ENCODE peak calls at places on chromosome 21, in eight cellular contexts. One of them, this sample, is unnamed.

GRCh38 chr21:35227774-35228173 is 178.7 kb upstream of the RUNX1 start:
- DNase-seq in H9: no peak
- DNase-seq in testis: no peak
- DNase-seq in GM12878: no peak
- DNase-seq in stomach: no peak
- DNase-seq in cardiac muscle cell: no peak
- DNase-seq in mammary epithelial cell: no peak
- DNase-seq in upper lobe of right lung: no peak
- DNase-seq in this sample: no peak

GRCh38 chr21:30988706-30989105 is 49.6 kb downstream of the KRTAP19-8 start:
- DNase-seq in upper lobe of right lung: no peak
- DNase-seq in stomach: no peak
- DNase-seq in mammary epithelial cell: no peak
- DNase-seq in cardiac muscle cell: no peak
- DNase-seq in GM12878: no peak
- DNase-seq in testis: no peak
- DNase-seq in H9: no peak
- DNase-seq in this sample: no peak

GRCh38 chr21:28827422-28827821 is 165.3 kb downstream of the LTN1 start:
- DNase-seq in cardiac muscle cell: no peak
- DNase-seq in mammary epithelial cell: no peak
- DNase-seq in H9: no peak
- DNase-seq in testis: no peak
- DNase-seq in stomach: no peak
- DNase-seq in GM12878: no peak
- DNase-seq in upper lobe of right lung: no peak
- DNase-seq in this sample: no peak

GRCh38 chr21:44628707-44629391 is 2.0 kb downstream of the KRTAP10-9 start:
- DNase-seq in cardiac muscle cell: no peak
- DNase-seq in stomach: no peak
- DNase-seq in upper lobe of right lung: no peak
- DNase-seq in H9: no peak
- DNase-seq in mammary epithelial cell: no peak
- DNase-seq in GM12878: no peak
- DNase-seq in testis: no peak
- DNase-seq in this sample: peak; percentile 40

GRCh38 chr21:16310191-16310590 is 580.4 kb downstream of the USP25 start:
- DNase-seq in cardiac muscle cell: no peak
- DNase-seq in mammary epithelial cell: no peak
- DNase-seq in upper lobe of right lung: no peak
- DNase-seq in testis: no peak
- DNase-seq in stomach: no peak
- DNase-seq in H9: no peak
- DNase-seq in GM12878: no peak
- DNase-seq in this sample: no peak

GRCh38 chr21:43894206-43894577 is 29.2 kb downstream of the AGPAT3 start:
- DNase-seq in stomach: no peak
- DNase-seq in mammary epithelial cell: no peak
- DNase-seq in testis: no peak
- DNase-seq in H9: no peak
- DNase-seq in cardiac muscle cell: no peak
- DNase-seq in GM12878: no peak
- DNase-seq in upper lobe of right lung: no peak
- DNase-seq in this sample: no peak

GRCh38 chr21:45264146-45264918 is 23.4 kb downstream of the POFUT2 start:
- DNase-seq in upper lobe of right lung: no peak
- DNase-seq in testis: peak; percentile 8
- DNase-seq in GM12878: no peak
- DNase-seq in mammary epithelial cell: no peak
- DNase-seq in stomach: peak; percentile 17
- DNase-seq in H9: peak; percentile 13
- DNase-seq in cardiac muscle cell: no peak
- DNase-seq in this sample: no peak

GRCh38 chr21:38819051-38819718 is 13.5 kb downstream of the ETS2 start:
- DNase-seq in GM12878: no peak
- DNase-seq in upper lobe of right lung: no peak
- DNase-seq in testis: no peak
- DNase-seq in mammary epithelial cell: no peak
- DNase-seq in stomach: no peak
- DNase-seq in cardiac muscle cell: no peak
- DNase-seq in H9: peak; percentile 14
- DNase-seq in this sample: no peak

GRCh38 chr21:27157097-27157496 is 190.2 kb upstream of the ADAMTS5 start:
- DNase-seq in mammary epithelial cell: no peak
- DNase-seq in GM12878: no peak
- DNase-seq in testis: no peak
- DNase-seq in stomach: no peak
- DNase-seq in upper lobe of right lung: no peak
- DNase-seq in H9: no peak
- DNase-seq in cardiac muscle cell: no peak
- DNase-seq in this sample: no peak

GRCh38 chr21:29657228-29657989 is 282.4 kb downstream of the GRIK1 start:
- DNase-seq in upper lobe of right lung: no peak
- DNase-seq in testis: no peak
- DNase-seq in mammary epithelial cell: no peak
- DNase-seq in stomach: no peak
- DNase-seq in cardiac muscle cell: no peak
- DNase-seq in GM12878: no peak
- DNase-seq in H9: no peak
- DNase-seq in this sample: no peak

GRCh38 chr21:19261731-19262367 is 858.3 kb upstream of the TMPRSS15 start:
- DNase-seq in mammary epithelial cell: no peak
- DNase-seq in testis: no peak
- DNase-seq in GM12878: no peak
- DNase-seq in upper lobe of right lung: no peak
- DNase-seq in cardiac muscle cell: no peak
- DNase-seq in stomach: no peak
- DNase-seq in H9: no peak
- DNase-seq in this sample: no peak

GRCh38 chr21:44291078-44291935 is 5.6 kb downstream of the AIRE start:
- DNase-seq in stomach: no peak
- DNase-seq in mammary epithelial cell: no peak
- DNase-seq in upper lobe of right lung: no peak
- DNase-seq in testis: no peak
- DNase-seq in H9: no peak
- DNase-seq in GM12878: no peak
- DNase-seq in cardiac muscle cell: no peak
- DNase-seq in this sample: no peak

GRCh38 chr21:45179568-45180288 is 105.3 kb downstream of the ADARB1 start:
- DNase-seq in GM12878: no peak
- DNase-seq in stomach: no peak
- DNase-seq in testis: no peak
- DNase-seq in H9: no peak
- DNase-seq in cardiac muscle cell: no peak
- DNase-seq in upper lobe of right lung: no peak
- DNase-seq in mammary epithelial cell: no peak
- DNase-seq in this sample: no peak

GRCh38 chr21:46454634-46455390 is 3.9 kb upstream of the DIP2A start:
- DNase-seq in testis: peak; percentile 77
- DNase-seq in stomach: no peak
- DNase-seq in GM12878: no peak
- DNase-seq in H9: no peak
- DNase-seq in cardiac muscle cell: peak; percentile 48
- DNase-seq in upper lobe of right lung: no peak
- DNase-seq in mammary epithelial cell: peak; percentile 30
- DNase-seq in this sample: no peak

GRCh38 chr21:44695176-44695575 is 1.8 kb upstream of the KRTAP10-12 start:
- DNase-seq in GM12878: no peak
- DNase-seq in H9: peak; percentile 25
- DNase-seq in mammary epithelial cell: no peak
- DNase-seq in testis: peak; percentile 11
- DNase-seq in cardiac muscle cell: no peak
- DNase-seq in stomach: no peak
- DNase-seq in upper lobe of right lung: peak; percentile 41
- DNase-seq in this sample: peak; percentile 46

GRCh38 chr21:25420831-25421230 is 186.4 kb downstream of the MRPL39 start:
- DNase-seq in upper lobe of right lung: no peak
- DNase-seq in H9: no peak
- DNase-seq in testis: no peak
- DNase-seq in cardiac muscle cell: no peak
- DNase-seq in mammary epithelial cell: no peak
- DNase-seq in GM12878: no peak
- DNase-seq in stomach: no peak
- DNase-seq in this sample: no peak
- H3K4me1 ChIP-seq in upper lobe of right lung: no peaks in the 10 kb centered on the region
- H3K4me1 ChIP-seq in H9: no peaks in the 10 kb centered on the region
- H3K4me1 ChIP-seq in testis: peaks cover 2% of the 10 kb centered on the region
- H3K4me1 ChIP-seq in cardiac muscle cell: peaks cover 3% of the 10 kb centered on the region
- H3K4me1 ChIP-seq in mammary epithelial cell: no peaks in the 10 kb centered on the region
- H3K4me1 ChIP-seq in GM12878: peaks cover 25% of the 10 kb centered on the region
- H3K4me1 ChIP-seq in stomach: no peaks in the 10 kb centered on the region
- H3K4me1 ChIP-seq in this sample: no peaks in the 10 kb centered on the region

GRCh38 chr21:42809171-42809570 is 70.2 kb downstream of the WDR4 start:
- DNase-seq in H9: no peak
- DNase-seq in mammary epithelial cell: no peak
- DNase-seq in upper lobe of right lung: no peak
- DNase-seq in testis: no peak
- DNase-seq in stomach: no peak
- DNase-seq in GM12878: no peak
- DNase-seq in cardiac muscle cell: no peak
- DNase-seq in this sample: no peak

GRCh38 chr21:42806489-42807140 is 72.7 kb downstream of the WDR4 start:
- DNase-seq in H9: peak; percentile 67
- DNase-seq in stomach: no peak
- DNase-seq in testis: no peak
- DNase-seq in mammary epithelial cell: no peak
- DNase-seq in cardiac muscle cell: no peak
- DNase-seq in upper lobe of right lung: no peak
- DNase-seq in GM12878: no peak
- DNase-seq in this sample: no peak

GRCh38 chr21:42807938-42808613 is 71.3 kb downstream of the WDR4 start:
- DNase-seq in GM12878: no peak
- DNase-seq in H9: peak; percentile 68
- DNase-seq in cardiac muscle cell: no peak
- DNase-seq in stomach: no peak
- DNase-seq in testis: no peak
- DNase-seq in upper lobe of right lung: no peak
- DNase-seq in mammary epithelial cell: no peak
- DNase-seq in this sample: no peak

GRCh38 chr21:42811960-42812359 is 67.4 kb downstream of the WDR4 start:
- DNase-seq in upper lobe of right lung: no peak
- DNase-seq in H9: no peak
- DNase-seq in GM12878: no peak
- DNase-seq in mammary epithelial cell: no peak
- DNase-seq in cardiac muscle cell: no peak
- DNase-seq in testis: no peak
- DNase-seq in stomach: no peak
- DNase-seq in this sample: no peak

DNA sequence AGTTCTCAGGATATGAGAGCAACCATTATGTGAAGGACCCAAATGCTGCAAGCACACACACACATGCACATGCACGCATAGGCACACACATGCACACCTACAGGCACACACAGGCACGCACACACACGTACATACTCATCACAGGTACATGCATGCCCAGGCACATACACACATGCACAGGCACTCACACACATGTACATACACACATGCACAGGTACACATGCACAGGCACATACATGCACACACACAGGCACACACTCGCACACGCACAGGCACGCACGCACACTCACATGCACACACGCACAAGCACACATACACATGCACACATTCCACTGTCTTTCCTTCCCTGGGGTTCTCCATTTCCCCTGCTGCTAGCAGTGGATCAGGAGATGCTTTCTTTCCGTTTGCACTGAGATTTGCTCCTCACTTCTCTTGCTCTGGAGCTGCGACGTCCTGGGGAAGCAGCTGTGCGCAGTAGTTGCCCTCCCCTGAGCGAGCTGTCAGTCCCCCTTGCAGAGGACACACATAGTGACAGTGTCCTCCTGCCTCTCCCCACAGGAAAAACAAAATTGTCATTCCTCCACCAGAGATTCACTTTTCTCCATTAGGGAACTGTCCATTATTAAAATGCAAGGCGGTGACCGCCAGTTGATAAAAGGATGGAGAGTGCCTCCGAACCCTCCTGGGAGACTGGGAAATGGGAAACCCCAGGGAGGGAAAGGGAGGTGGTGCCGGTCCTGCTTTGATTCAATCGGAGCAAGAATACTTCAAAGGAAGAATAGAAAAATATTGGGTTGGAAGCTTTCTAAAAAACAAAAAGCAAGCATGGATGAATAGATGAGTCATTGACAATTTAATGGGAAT is 69.5 kb downstream of the WDR4 start:
- DNase-seq in cardiac muscle cell: no peak
- DNase-seq in mammary epithelial cell: no peak
- DNase-seq in GM12878: no peak
- DNase-seq in stomach: no peak
- DNase-seq in testis: no peak
- DNase-seq in H9: no peak
- DNase-seq in upper lobe of right lung: no peak
- DNase-seq in this sample: no peak
- H3K27ac ChIP-seq in cardiac muscle cell: no peak overlapping the region
- H3K27ac ChIP-seq in mammary epithelial cell: no peak overlapping the region
- H3K27ac ChIP-seq in GM12878: no peak overlapping the region
- H3K27ac ChIP-seq in stomach: no peak overlapping the region
- H3K27ac ChIP-seq in testis: no peak overlapping the region
- H3K27ac ChIP-seq in H9: no peak overlapping the region
- H3K27ac ChIP-seq in upper lobe of right lung: no peak overlapping the region
- H3K27ac ChIP-seq in this sample: no peak overlapping the region

DNA sequence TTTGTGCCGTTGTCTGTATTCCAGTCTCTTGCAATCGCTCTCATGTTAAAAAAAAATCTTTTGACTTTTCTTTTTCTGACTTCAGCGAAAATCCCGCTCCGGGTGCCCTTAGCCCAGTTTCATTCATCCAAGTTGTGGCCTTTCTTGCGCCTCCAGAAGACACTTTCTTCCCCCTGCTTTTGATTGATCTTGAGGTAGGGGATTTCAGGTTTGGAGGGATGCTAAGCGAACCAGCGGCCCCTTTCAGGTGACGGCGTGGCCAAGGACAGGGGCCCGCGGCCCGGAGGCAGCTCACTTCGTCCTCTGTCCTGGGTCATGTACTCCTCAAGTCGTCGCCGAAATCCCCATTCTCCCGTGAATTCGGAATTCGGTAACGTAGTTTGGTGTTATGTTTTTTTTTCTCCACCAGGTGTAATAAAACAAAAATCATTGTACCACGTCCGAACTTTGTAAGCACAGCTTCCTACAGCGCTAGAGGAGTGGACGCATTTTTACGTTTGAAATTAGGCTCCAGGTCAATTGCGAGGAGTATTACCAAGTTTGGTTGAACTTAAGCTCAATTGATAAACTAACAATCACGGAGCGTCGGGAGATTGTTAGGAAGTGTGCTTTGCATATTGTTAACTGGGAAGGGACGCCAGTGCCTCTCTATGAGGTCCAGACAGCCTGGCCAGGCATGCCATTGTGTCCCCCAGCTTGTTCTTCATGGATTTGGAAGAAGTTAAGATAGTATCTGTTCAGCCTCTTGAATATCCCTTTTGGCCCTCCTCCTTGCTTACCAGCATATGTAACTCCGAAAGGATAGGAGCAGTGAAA is 1.1 kb downstream of the MRPS6 start:
- DNase-seq in mammary epithelial cell: peak; percentile 38
- DNase-seq in stomach: no peak
- DNase-seq in testis: no peak
- DNase-seq in cardiac muscle cell: peak; percentile 9
- DNase-seq in GM12878: no peak
- DNase-seq in H9: no peak
- DNase-seq in upper lobe of right lung: no peak
- DNase-seq in this sample: no peak
- TF ChIP-seq CTCF in mammary epithelial cell: peak; percentile 5
- TF ChIP-seq CTCF in stomach: no peak
- TF ChIP-seq CTCF in testis: no peak
- TF ChIP-seq CTCF in cardiac muscle cell: no peak
- TF ChIP-seq CTCF in GM12878: no peak
- TF ChIP-seq CTCF in H9: peak; percentile 30
- TF ChIP-seq CTCF in upper lobe of right lung: no peak
- TF ChIP-seq CTCF in this sample: no peak

GRCh38 chr21:41370840-41371697 is 9.2 kb downstream of the MX2 start:
- DNase-seq in testis: no peak
- DNase-seq in upper lobe of right lung: no peak
- DNase-seq in H9: no peak
- DNase-seq in cardiac muscle cell: peak; percentile 26
- DNase-seq in mammary epithelial cell: no peak
- DNase-seq in stomach: no peak
- DNase-seq in GM12878: no peak
- DNase-seq in this sample: no peak
- H3K4me1 ChIP-seq in testis: peaks cover 9% of the 10 kb centered on the region
- H3K4me1 ChIP-seq in upper lobe of right lung: no peaks in the 10 kb centered on the region
- H3K4me1 ChIP-seq in H9: no peaks in the 10 kb centered on the region
- H3K4me1 ChIP-seq in cardiac muscle cell: no peaks in the 10 kb centered on the region
- H3K4me1 ChIP-seq in mammary epithelial cell: no peaks in the 10 kb centered on the region
- H3K4me1 ChIP-seq in stomach: peaks cover 25% of the 10 kb centered on the region
- H3K4me1 ChIP-seq in GM12878: peaks cover 32% of the 10 kb centered on the region
- H3K4me1 ChIP-seq in this sample: no peaks in the 10 kb centered on the region